ENCODE peak calls at places on chromosomes 7 and 10, in four cellular contexts. One of them, this sample, is unnamed.

GRCh38 chr7:64463636-64464375 is 99.1 kb downstream of the ZNF680 start:
- DNase-seq in hepatocyte: no peak
- DNase-seq in neural progenitor cell: no peak
- DNase-seq in MM.1S: peak; percentile 78
- DNase-seq in this sample: no peak

GRCh38 chr10:86659721-86660438 is 5.5 kb downstream of the OPN4 start:
- DNase-seq in neural progenitor cell: no peak
- DNase-seq in MM.1S: no peak
- DNase-seq in hepatocyte: no peak
- DNase-seq in this sample: no peak

GRCh38 chr10:21523557-21524008 is 1.9 kb downstream of the SKIDA1 start:
- DNase-seq in hepatocyte: peak; percentile 60
- DNase-seq in MM.1S: no peak
- DNase-seq in neural progenitor cell: peak; percentile 63
- DNase-seq in this sample: no peak

GRCh38 chr10:25683291-25683690 is 250.7 kb upstream of the MYO3A start:
- DNase-seq in hepatocyte: no peak
- DNase-seq in neural progenitor cell: no peak
- DNase-seq in MM.1S: no peak
- DNase-seq in this sample: no peak

GRCh38 chr7:6403907-6404306 is 43.8 kb downstream of the DAGLB start:
- DNase-seq in neural progenitor cell: no peak
- DNase-seq in hepatocyte: no peak
- DNase-seq in MM.1S: no peak
- DNase-seq in this sample: no peak

GRCh38 chr7:41205600-41205999 is 497.3 kb downstream of the INHBA start:
- DNase-seq in MM.1S: peak; percentile 69
- DNase-seq in hepatocyte: no peak
- DNase-seq in neural progenitor cell: no peak
- DNase-seq in this sample: no peak

GRCh38 chr10:123043409-123043925 is 34.7 kb downstream of the ACADSB start:
- DNase-seq in MM.1S: peak; percentile 65
- DNase-seq in hepatocyte: peak; percentile 80
- DNase-seq in neural progenitor cell: peak; percentile 85
- DNase-seq in this sample: peak; percentile 76

GRCh38 chr7:98105942-98106544 is 619 bp upstream of the LMTK2 start:
- DNase-seq in MM.1S: no peak
- DNase-seq in hepatocyte: peak; percentile 28
- DNase-seq in neural progenitor cell: peak; percentile 28
- DNase-seq in this sample: no peak

GRCh38 chr10:34213193-34213804 is 601.8 kb downstream of the PARD3 start:
- DNase-seq in hepatocyte: peak; percentile 42
- DNase-seq in neural progenitor cell: no peak
- DNase-seq in MM.1S: no peak
- DNase-seq in this sample: no peak

GRCh38 chr10:124245806-124246440 is 152.5 kb upstream of the CHST15 start:
- DNase-seq in hepatocyte: no peak
- DNase-seq in MM.1S: no peak
- DNase-seq in neural progenitor cell: no peak
- DNase-seq in this sample: no peak

GRCh38 chr10:99506416-99506815 is 26.3 kb upstream of the NKX2-3 start:
- DNase-seq in MM.1S: no peak
- DNase-seq in neural progenitor cell: no peak
- DNase-seq in hepatocyte: no peak
- DNase-seq in this sample: no peak

GRCh38 chr7:44112231-44112996 is 8.3 kb downstream of the AEBP1 start:
- DNase-seq in hepatocyte: no peak
- DNase-seq in neural progenitor cell: no peak
- DNase-seq in MM.1S: no peak
- DNase-seq in this sample: no peak

DNA sequence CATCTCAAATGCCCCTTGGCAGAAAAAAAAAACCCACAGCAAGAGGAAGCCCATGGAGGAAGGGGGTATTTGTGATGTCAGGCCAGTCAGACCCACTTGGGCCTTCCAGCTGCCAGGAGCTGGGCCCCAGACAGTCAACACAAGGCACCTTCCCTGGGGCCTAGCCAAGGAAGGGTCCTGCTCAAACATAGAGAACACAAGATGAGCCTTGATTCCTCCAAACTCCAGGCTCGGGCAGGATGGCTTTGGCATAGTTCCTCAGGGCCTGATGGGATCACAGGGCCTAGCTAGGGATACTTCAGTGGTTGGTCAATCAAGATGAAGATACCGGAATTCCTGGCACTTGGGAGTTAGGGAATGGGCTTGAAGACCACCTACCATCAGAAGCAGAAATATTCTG is 30.8 kb downstream of the DPCD start:
- DNase-seq in hepatocyte: no peak
- DNase-seq in MM.1S: no peak
- DNase-seq in neural progenitor cell: no peak
- DNase-seq in this sample: peak; percentile 9
- TF ChIP-seq EZH2phosphoT487 in hepatocyte: no peak
- TF ChIP-seq EZH2phosphoT487 in MM.1S: no peak
- TF ChIP-seq EZH2phosphoT487 in neural progenitor cell: no peak
- TF ChIP-seq EZH2phosphoT487 in this sample: no peak

DNA sequence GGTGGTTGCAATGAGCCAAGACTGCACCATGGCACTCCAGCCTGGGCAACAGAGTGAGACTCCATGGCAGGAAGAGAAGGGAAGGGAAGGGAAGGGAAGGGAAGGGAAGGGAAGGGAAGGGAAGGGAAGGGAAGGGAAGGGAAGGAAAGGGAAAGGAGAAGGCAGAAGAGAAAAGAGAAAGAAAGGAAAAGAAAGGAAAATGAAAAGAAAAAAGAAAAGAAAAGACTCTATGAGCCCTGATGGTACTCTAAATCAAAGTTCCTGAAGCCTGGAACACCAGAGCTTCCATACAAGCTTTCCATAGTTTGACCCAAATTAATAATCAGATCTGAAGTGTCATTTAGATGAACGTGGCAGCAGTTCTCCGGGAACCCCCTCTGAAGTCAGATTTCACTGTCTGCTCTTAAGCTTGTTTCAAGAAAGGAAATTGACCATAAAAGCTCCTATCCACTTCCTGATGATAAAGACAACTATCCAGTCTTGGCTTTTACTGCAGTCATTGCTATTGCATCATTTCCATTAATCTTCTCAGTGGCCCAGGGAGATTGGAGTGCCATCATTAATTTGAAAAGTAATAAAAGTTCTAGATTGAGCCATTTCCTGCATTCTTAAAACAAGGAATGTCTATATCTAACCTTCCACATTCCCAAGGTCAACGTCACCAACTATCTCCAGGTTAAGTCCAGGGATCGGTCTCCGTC is 44.2 kb upstream of the FRMD4A start:
- DNase-seq in hepatocyte: no peak
- DNase-seq in MM.1S: no peak
- DNase-seq in neural progenitor cell: no peak
- DNase-seq in this sample: no peak
- TF ChIP-seq EZH2phosphoT487 in hepatocyte: no peak
- TF ChIP-seq EZH2phosphoT487 in MM.1S: no peak
- TF ChIP-seq EZH2phosphoT487 in neural progenitor cell: no peak
- TF ChIP-seq EZH2phosphoT487 in this sample: no peak

GRCh38 chr7:143487566-143487965 is 9.9 kb downstream of the TAS2R41 start:
- DNase-seq in MM.1S: peak; percentile 88
- DNase-seq in neural progenitor cell: no peak
- DNase-seq in hepatocyte: peak; percentile 51
- DNase-seq in this sample: no peak
- TF ChIP-seq EZH2phosphoT487 in MM.1S: no peak
- TF ChIP-seq EZH2phosphoT487 in neural progenitor cell: no peak
- TF ChIP-seq EZH2phosphoT487 in hepatocyte: no peak
- TF ChIP-seq EZH2phosphoT487 in this sample: no peak

GRCh38 chr7:130277763-130278643 is 11.3 kb downstream of the CPA2 start:
- DNase-seq in neural progenitor cell: peak; percentile 74
- DNase-seq in MM.1S: no peak
- DNase-seq in hepatocyte: peak; percentile 80
- DNase-seq in this sample: no peak
- TF ChIP-seq EZH2phosphoT487 in neural progenitor cell: no peak
- TF ChIP-seq EZH2phosphoT487 in MM.1S: no peak
- TF ChIP-seq EZH2phosphoT487 in hepatocyte: no peak
- TF ChIP-seq EZH2phosphoT487 in this sample: no peak

GRCh38 chr10:110492069-110492782 is 5.5 kb upstream of the DUSP5 start:
- DNase-seq in neural progenitor cell: no peak
- DNase-seq in hepatocyte: no peak
- DNase-seq in MM.1S: no peak
- DNase-seq in this sample: no peak

GRCh38 chr10:110488944-110489343 is 8.8 kb upstream of the DUSP5 start:
- DNase-seq in MM.1S: no peak
- DNase-seq in hepatocyte: no peak
- DNase-seq in neural progenitor cell: no peak
- DNase-seq in this sample: no peak

GRCh38 chr10:110490640-110491039 is 7.1 kb upstream of the DUSP5 start:
- DNase-seq in neural progenitor cell: no peak
- DNase-seq in MM.1S: no peak
- DNase-seq in hepatocyte: no peak
- DNase-seq in this sample: no peak

GRCh38 chr10:110493832-110494426 is 3.8 kb upstream of the DUSP5 start:
- DNase-seq in neural progenitor cell: no peak
- DNase-seq in MM.1S: no peak
- DNase-seq in hepatocyte: no peak
- DNase-seq in this sample: no peak

DNA sequence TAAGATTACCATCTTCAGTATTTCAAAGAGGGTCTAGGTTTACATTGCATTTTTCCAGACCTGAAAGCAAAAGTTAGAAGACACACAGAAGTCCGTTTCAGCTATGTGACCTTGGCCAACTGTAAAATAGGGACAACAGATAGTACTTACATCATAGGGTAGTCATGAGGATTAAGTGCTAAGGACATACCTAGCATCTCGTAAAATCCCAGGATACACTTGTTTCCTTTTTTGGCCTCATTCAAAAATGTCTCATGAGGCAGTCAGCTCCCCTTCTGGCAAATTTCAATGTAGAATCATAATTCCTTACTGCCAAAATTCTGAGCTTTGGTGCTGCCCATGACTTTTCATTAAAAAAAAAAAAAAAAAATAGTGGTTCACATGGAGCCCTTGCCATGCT is 6.4 kb upstream of the DUSP5 start:
- DNase-seq in neural progenitor cell: no peak
- DNase-seq in hepatocyte: no peak
- DNase-seq in MM.1S: no peak
- DNase-seq in this sample: no peak
- TF ChIP-seq EZH2phosphoT487 in neural progenitor cell: no peak
- TF ChIP-seq EZH2phosphoT487 in hepatocyte: no peak
- TF ChIP-seq EZH2phosphoT487 in MM.1S: no peak
- TF ChIP-seq EZH2phosphoT487 in this sample: no peak

GRCh38 chr7:150307904-150308303 is 15.3 kb upstream of the LRRC61 start:
- DNase-seq in hepatocyte: no peak
- DNase-seq in MM.1S: no peak
- DNase-seq in neural progenitor cell: no peak
- DNase-seq in this sample: no peak
- TF ChIP-seq EZH2phosphoT487 in hepatocyte: no peak
- TF ChIP-seq EZH2phosphoT487 in MM.1S: no peak
- TF ChIP-seq EZH2phosphoT487 in neural progenitor cell: no peak
- TF ChIP-seq EZH2phosphoT487 in this sample: no peak

DNA sequence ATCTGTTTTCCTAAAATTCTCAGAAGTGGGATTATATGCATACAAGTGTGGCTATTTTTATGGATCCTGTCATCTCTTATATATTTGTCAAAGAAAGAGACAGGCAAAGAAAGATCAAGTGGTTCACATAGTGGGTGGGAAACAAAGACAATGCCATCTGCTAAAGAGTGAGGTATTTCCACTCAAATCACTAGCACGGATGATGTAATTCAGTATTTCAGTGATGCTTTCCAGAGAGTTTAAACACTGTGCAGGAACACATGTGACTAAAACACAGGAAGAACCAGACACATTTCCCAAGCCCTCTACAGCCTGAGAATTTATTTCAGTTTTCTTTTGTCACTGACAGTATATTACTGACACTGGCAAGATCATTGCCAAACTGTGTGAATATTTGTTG is 885.7 kb upstream of the CELF2 start:
- DNase-seq in neural progenitor cell: no peak
- DNase-seq in hepatocyte: peak; percentile 5
- DNase-seq in MM.1S: no peak
- DNase-seq in this sample: no peak
- TF ChIP-seq EZH2phosphoT487 in neural progenitor cell: no peak
- TF ChIP-seq EZH2phosphoT487 in hepatocyte: no peak
- TF ChIP-seq EZH2phosphoT487 in MM.1S: no peak
- TF ChIP-seq EZH2phosphoT487 in this sample: no peak

DNA sequence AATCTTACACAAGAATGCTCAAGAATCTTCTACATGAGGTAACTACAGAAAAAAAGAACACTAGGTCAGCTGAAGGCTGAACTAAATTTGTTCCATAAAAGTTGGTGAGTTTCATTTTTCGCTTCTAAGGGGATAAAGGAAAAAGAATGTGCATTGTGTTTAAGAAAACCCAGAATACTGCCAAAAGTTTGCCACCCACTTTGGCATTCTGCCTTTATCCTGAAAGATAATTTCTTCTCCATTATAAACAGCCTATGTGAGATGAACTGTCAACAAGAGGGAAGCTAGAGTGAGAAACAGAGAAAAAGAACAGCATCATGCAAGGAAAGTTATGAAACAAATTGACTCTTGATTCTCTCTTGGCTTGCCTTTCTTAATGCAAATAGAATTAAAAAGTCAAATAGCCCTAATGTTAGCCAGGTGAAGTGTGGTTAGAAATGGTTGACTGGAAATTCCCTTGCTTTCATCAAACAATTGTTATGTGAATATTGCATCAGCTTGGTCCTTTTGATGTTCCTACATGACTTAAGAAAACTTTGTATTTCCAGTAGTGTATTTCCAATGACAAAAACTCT is 25.8 kb downstream of the STEAP1 start:
- DNase-seq in hepatocyte: no peak
- DNase-seq in MM.1S: peak; percentile 38
- DNase-seq in neural progenitor cell: no peak
- DNase-seq in this sample: no peak
- TF ChIP-seq EZH2phosphoT487 in hepatocyte: no peak
- TF ChIP-seq EZH2phosphoT487 in MM.1S: no peak
- TF ChIP-seq EZH2phosphoT487 in neural progenitor cell: no peak
- TF ChIP-seq EZH2phosphoT487 in this sample: no peak